ENCODE peak calls at places on chromosomes 11 and 22, in eight cellular contexts. Q, W, I, U, V, L, E and S are unnamed samples.

GRCh38 chr11:64656797-64657196 is 65.8 kb downstream of the SLC22A12 start:
- DNase-seq in Q (no peak), W (no peak), I (peak), U (no peak), V (no peak), L (no peak), E (no peak), S (no peak)

GRCh38 chr11:134754196-134754822 is 342.3 kb upstream of the B3GAT1 start:
- DNase-seq in Q (no peak), W (no peak), I (no peak), U (no peak), V (no peak), L (peak), E (no peak), S (peak)

GRCh38 chr22:47218671-47219070 is 456.2 kb downstream of the TBC1D22A start:
- DNase-seq in Q (no peak), W (no peak), I (no peak), U (no peak), V (no peak), L (no peak), E (peak), S (no peak)

GRCh38 chr11:60875856-60876485 is 8.6 kb downstream of the ZP1 start:
- DNase-seq in Q (no peak), W (no peak), I (no peak), U (no peak), V (no peak), L (no peak), E (no peak), S (peak)

GRCh38 chr11:8251767-8252295 is 11.8 kb downstream of the LMO1 start:
- DNase-seq in Q (no peak), W (no peak), I (no peak), U (no peak), V (no peak), L (no peak), E (no peak), S (peak)

GRCh38 chr11:115676206-115676605 is 172.0 kb upstream of the CADM1 start:
- DNase-seq in Q (no peak), W (no peak), I (no peak), U (no peak), V (no peak), L (no peak), E (no peak), S (no peak)

GRCh38 chr22:23289130-23289503 is 108.8 kb downstream of the BCR start:
- DNase-seq in Q (no peak), W (no peak), I (no peak), U (no peak), V (no peak), L (no peak), E (no peak), S (no peak)

GRCh38 chr11:12273618-12273995 is 103.8 kb upstream of the PARVA start:
- DNase-seq in Q (no peak), W (no peak), I (no peak), U (no peak), V (no peak), L (no peak), E (no peak), S (no peak)

GRCh38 chr11:67045314-67045713 is 11.3 kb upstream of the RHOD start:
- DNase-seq in Q (no peak), W (no peak), I (peak), U (peak), V (peak), L (no peak), E (no peak), S (no peak)

GRCh38 chr22:28570697-28571373 is 108.8 kb downstream of the TTC28 start:
- DNase-seq in Q (no peak), W (no peak), I (peak), U (no peak), V (no peak), L (no peak), E (no peak), S (no peak)

GRCh38 chr11:119774180-119774763 is 45.3 kb upstream of the NECTIN1 start:
- DNase-seq in Q (no peak), W (peak), I (peak), U (no peak), V (no peak), L (peak), E (no peak), S (no peak)

GRCh38 chr11:14891143-14892035 is 642 bp downstream of the CYP2R1 start:
- DNase-seq in Q (peak), W (peak), I (peak), U (peak), V (peak), L (peak), E (peak), S (peak)

GRCh38 chr11:8720868-8721739 is 38.5 kb downstream of the RPL27A start:
- DNase-seq in Q (no peak), W (no peak), I (no peak), U (no peak), V (no peak), L (peak), E (peak), S (no peak)

GRCh38 chr11:126884192-126884973 is 116.2 kb downstream of the KIRREL3 start:
- DNase-seq in Q (no peak), W (no peak), I (no peak), U (no peak), V (no peak), L (peak), E (no peak), S (no peak)

GRCh38 chr22:49848690-49849160 is 4.9 kb upstream of the ZBED4 start:
- DNase-seq in Q (no peak), W (no peak), I (no peak), U (no peak), V (no peak), L (no peak), E (no peak), S (no peak)

GRCh38 chr11:78835646-78836045 is 261.0 kb upstream of the NARS2 start:
- DNase-seq in Q (no peak), W (no peak), I (no peak), U (no peak), V (no peak), L (no peak), E (no peak), S (no peak)

GRCh38 chr22:50570861-50571260 is 7.4 kb downstream of the CPT1B start:
- DNase-seq in Q (no peak), W (no peak), I (no peak), U (no peak), V (no peak), L (no peak), E (no peak), S (no peak)

DNA sequence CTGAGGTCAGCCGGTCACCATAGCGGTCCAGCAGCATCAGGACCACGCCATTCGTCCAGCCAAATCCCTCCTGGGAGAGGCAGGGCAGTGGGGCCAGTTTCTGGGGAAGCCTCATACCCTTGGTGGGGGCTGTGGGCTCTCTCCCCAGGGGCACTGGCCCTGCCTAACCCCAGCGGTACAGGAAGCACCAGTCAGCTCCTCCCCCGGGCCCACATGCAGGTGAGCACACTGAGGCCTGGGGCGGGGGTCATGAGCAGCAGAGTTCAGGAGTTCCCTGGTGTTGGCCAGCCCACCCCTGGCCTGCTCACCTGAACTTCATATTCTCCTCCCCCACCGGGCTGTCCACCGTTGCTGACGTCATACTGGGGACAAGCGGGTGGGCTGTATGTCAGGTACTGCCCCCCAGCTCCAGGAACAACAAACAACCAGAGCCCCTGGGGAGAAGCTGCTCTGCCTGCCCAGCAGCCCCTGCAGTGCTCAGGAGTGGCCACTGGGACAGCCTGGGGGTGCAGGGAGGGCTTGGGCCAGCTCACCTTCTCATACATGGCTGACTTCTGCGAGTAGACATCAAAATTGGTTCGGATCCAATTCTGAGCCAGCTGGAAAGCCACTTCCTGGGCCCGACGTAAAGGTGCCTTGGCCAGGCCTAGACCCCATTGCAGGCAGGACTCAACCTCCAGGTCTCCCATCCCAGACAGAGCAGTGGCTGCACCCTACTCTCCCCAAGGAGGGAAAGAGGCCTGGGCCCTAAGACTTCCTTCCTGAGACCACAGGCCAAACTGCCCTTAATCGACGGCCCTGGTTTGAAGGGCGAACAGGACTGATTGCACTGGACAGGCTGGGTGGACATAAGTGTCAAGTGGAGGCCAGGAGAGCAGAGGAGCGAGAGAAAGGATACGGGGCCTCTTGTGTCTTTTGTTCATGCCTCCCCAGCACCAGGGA is 20.8 kb downstream of the TREH start:
- DNase-seq in Q (no peak), W (no peak), I (peak), U (no peak), V (no peak), L (no peak), E (no peak), S (no peak)
- TF ChIP-seq CTCF in Q (peak), W (no peak), I (peak), U (no peak), V (peak), L (no peak), E (no peak), S (no peak)

GRCh38 chr11:68968306-68969255 is 12.2 kb downstream of the MRGPRD start:
- DNase-seq in Q (no peak), W (no peak), I (no peak), U (no peak), V (no peak), L (no peak), E (no peak), S (no peak)
- TF ChIP-seq CTCF in Q (no peak), W (no peak), I (no peak), U (no peak), V (no peak), L (no peak), E (no peak), S (no peak)

GRCh38 chr22:37690901-37691504 is 4.9 kb downstream of the NOL12 start:
- DNase-seq in Q (no peak), W (no peak), I (no peak), U (no peak), V (no peak), L (no peak), E (no peak), S (no peak)

GRCh38 chr22:37692627-37693285 is 4.1 kb upstream of the TRIOBP start:
- DNase-seq in Q (no peak), W (no peak), I (no peak), U (no peak), V (no peak), L (no peak), E (no peak), S (no peak)

GRCh38 chr22:37697540-37697835 is 640 bp downstream of the TRIOBP start:
- DNase-seq in Q (no peak), W (no peak), I (no peak), U (no peak), V (no peak), L (no peak), E (no peak), S (no peak)

GRCh38 chr22:37701121-37701786 is 4.4 kb downstream of the TRIOBP start:
- DNase-seq in Q (no peak), W (no peak), I (no peak), U (no peak), V (no peak), L (no peak), E (peak), S (no peak)

DNA sequence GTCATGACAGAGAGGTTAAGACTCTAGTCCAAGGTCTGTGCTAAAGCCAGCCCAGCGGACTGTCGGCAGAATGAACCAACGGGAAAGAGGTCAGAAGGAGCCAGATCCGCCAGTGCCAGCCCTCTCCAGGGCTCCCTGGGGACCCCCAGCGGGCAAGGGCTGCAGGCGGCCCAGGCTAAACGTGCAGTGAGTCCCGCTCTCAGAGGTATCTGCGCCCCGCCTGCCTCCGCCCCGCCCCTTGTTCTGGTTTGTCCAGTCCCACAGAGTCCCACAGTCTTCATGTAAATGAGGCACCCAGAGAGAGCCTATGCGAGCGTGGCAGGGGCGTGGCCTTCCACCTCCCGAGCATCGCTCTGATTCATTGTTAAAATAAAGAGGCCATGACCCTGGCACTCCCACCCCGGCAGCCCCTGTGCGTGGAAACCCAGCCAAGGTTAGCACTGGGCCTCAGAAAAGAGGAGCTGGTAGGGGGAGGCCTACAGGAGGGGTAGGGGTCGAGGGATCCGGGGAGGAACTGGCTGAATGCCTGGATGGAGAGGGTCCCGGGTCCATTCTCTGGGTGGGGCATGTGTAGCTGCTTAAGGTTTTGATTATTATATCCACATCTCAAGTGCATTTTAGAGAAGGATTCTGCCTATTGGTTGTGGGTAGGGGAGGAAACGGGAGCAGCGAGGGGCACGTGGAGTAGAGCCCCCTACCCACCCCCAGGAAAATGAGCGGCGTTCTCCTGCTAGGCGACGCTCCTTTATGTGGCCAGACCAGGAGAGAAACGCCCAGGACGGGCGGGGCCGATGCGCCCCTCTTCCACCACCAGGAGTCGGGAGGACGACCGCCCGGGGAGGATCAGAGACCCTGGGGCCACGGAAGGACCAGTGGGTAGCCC is at the start of gene TRIOBP:
- DNase-seq in Q (peak), W (peak), I (peak), U (peak), V (peak), L (peak), E (peak), S (peak)
- TF ChIP-seq CTCF in Q (peak), W (peak), I (peak), U (no peak), V (peak), L (peak), E (peak), S (peak)

GRCh38 chr11:45748801-45749200 is 56.1 kb upstream of the SLC35C1 start:
- DNase-seq in Q (no peak), W (no peak), I (no peak), U (no peak), V (no peak), L (no peak), E (no peak), S (no peak)
- TF ChIP-seq CTCF in Q (no peak), W (peak), I (no peak), U (no peak), V (no peak), L (no peak), E (no peak), S (peak)

DNA sequence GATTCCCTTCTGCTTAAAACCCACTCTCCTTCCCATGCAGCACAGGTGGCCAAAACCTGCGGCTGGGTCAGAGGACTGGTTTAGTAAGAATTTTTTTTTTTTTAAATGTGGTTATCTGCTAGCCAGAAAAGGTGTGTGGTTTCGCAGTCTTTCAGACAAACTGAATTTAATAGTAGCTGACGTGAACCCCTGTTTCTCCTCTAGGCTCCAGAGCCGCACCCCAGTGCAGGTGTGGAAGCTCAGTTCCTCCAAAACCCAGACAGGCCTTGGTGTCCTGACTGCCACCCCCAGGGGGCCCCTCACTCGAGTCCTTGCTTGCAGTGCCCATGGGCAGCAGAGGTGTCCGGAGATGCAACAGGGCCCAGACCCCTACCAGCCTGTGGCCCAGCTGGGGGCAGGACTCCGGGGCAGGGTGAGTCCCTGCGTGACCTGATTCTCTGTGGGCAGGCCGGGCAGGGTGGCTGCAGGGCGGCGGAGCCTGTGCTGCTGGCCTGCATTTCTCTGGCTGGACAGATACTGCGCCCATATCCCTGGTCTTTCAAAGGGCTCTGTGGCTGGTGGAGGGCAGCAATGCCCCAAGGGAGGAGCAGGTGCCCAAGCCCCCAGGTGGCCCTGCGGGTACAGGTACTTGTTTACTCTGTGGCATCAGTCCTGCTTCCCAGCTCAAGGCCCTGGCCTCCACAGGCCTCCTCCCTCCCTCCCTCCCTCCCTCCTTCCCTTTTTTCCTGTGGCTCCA is 15.2 kb downstream of the KCNQ1 start:
- DNase-seq in Q (no peak), W (no peak), I (no peak), U (no peak), V (no peak), L (no peak), E (no peak), S (no peak)
- TF ChIP-seq CTCF in Q (no peak), W (no peak), I (no peak), U (no peak), V (no peak), L (no peak), E (no peak), S (no peak)

GRCh38 chr11:103929168-103929903 is 107.1 kb upstream of the DDI1 start:
- DNase-seq in Q (no peak), W (no peak), I (no peak), U (no peak), V (no peak), L (no peak), E (no peak), S (no peak)

GRCh38 chr11:103926990-103927389 is 109.5 kb upstream of the DDI1 start:
- DNase-seq in Q (no peak), W (no peak), I (no peak), U (no peak), V (no peak), L (no peak), E (no peak), S (no peak)

GRCh38 chr11:103924166-103925013 is 112.0 kb upstream of the DDI1 start:
- DNase-seq in Q (no peak), W (no peak), I (peak), U (no peak), V (no peak), L (no peak), E (no peak), S (no peak)

GRCh38 chr11:103928040-103928555 is 108.3 kb upstream of the DDI1 start:
- DNase-seq in Q (no peak), W (no peak), I (peak), U (no peak), V (no peak), L (no peak), E (no peak), S (no peak)

DNA sequence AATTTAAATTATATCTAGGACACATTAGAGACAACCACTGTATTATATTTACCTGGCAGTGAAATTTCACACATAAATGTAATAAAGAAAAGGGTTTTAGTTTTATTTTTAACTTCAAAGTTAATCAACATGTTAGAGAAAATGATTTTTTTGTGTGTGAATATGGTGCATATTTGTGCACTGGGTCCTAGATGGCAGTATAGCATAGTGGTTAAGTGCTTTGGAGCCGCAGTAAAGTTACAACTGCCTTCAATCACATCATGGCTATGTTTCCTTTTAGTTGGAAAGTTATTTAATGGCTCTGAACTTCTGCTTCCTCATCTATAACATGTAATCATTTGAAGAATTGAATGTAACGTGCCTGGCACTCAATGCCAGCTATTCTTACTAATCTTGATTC is 108.9 kb upstream of the DDI1 start:
- DNase-seq in Q (no peak), W (no peak), I (peak), U (no peak), V (no peak), L (no peak), E (no peak), S (no peak)
- TF ChIP-seq CTCF in Q (peak), W (peak), I (peak), U (peak), V (peak), L (peak), E (peak), S (peak)